ENCODE peak calls at places on chromosomes 13 and 19, in five cellular contexts. One of them, this sample, is unnamed.

GRCh38 chr19:51019544-51019925 is at the start of gene KLK10:
- DNase-seq in uterus: no peak
- DNase-seq in smooth muscle cell of the brain vasculature: no peak
- DNase-seq in ascending aorta: no peak
- DNase-seq in NCI-H1417: no peak
- DNase-seq in this sample: no peak

GRCh38 chr19:35107541-35107939 is 8.1 kb upstream of the FXYD3 start:
- DNase-seq in uterus: no peak
- DNase-seq in smooth muscle cell of the brain vasculature: no peak
- DNase-seq in ascending aorta: no peak
- DNase-seq in NCI-H1417: no peak
- DNase-seq in this sample: no peak

GRCh38 chr13:110616103-110617101 is 1.1 kb downstream of the NAXD start:
- DNase-seq in uterus: no peak
- DNase-seq in smooth muscle cell of the brain vasculature: no peak
- DNase-seq in ascending aorta: peak
- DNase-seq in NCI-H1417: no peak
- DNase-seq in this sample: peak

GRCh38 chr13:101018720-101019119 is 344.1 kb upstream of the TMTC4 start:
- DNase-seq in uterus: no peak
- DNase-seq in smooth muscle cell of the brain vasculature: no peak
- DNase-seq in ascending aorta: no peak
- DNase-seq in NCI-H1417: peak
- DNase-seq in this sample: no peak

GRCh38 chr13:100069278-100069677 is 19.6 kb upstream of the PCCA start:
- DNase-seq in uterus: no peak
- DNase-seq in smooth muscle cell of the brain vasculature: no peak
- DNase-seq in ascending aorta: no peak
- DNase-seq in NCI-H1417: no peak
- DNase-seq in this sample: no peak

GRCh38 chr19:38642176-38642575 is 5.3 kb upstream of the ACTN4 start:
- DNase-seq in uterus: no peak
- DNase-seq in smooth muscle cell of the brain vasculature: no peak
- DNase-seq in ascending aorta: no peak
- DNase-seq in NCI-H1417: no peak
- DNase-seq in this sample: no peak

GRCh38 chr13:23433171-23434153 is at the start of gene SACS:
- DNase-seq in uterus: no peak
- DNase-seq in smooth muscle cell of the brain vasculature: no peak
- DNase-seq in ascending aorta: no peak
- DNase-seq in NCI-H1417: peak
- DNase-seq in this sample: peak

GRCh38 chr19:53828531-53828930 is 4.4 kb upstream of the NLRP12 start:
- DNase-seq in uterus: no peak
- DNase-seq in smooth muscle cell of the brain vasculature: no peak
- DNase-seq in ascending aorta: no peak
- DNase-seq in NCI-H1417: no peak
- DNase-seq in this sample: no peak

GRCh38 chr19:10138879-10139795 is 19.4 kb upstream of the EIF3G start:
- DNase-seq in uterus: no peak
- DNase-seq in smooth muscle cell of the brain vasculature: no peak
- DNase-seq in ascending aorta: no peak
- DNase-seq in NCI-H1417: no peak
- DNase-seq in this sample: no peak

GRCh38 chr19:14091885-14092462 is 1.4 kb upstream of the SAMD1 start:
- DNase-seq in uterus: no peak
- DNase-seq in smooth muscle cell of the brain vasculature: no peak
- DNase-seq in ascending aorta: no peak
- DNase-seq in NCI-H1417: no peak
- DNase-seq in this sample: no peak

GRCh38 chr13:25541434-25542123 is 169.8 kb downstream of the ATP8A2 start:
- DNase-seq in uterus: no peak
- DNase-seq in smooth muscle cell of the brain vasculature: no peak
- DNase-seq in ascending aorta: no peak
- DNase-seq in NCI-H1417: no peak
- DNase-seq in this sample: no peak

GRCh38 chr19:6484251-6484650 is 2.7 kb upstream of the DENND1C start:
- DNase-seq in uterus: no peak
- DNase-seq in smooth muscle cell of the brain vasculature: no peak
- DNase-seq in ascending aorta: no peak
- DNase-seq in NCI-H1417: no peak
- DNase-seq in this sample: no peak

GRCh38 chr13:91609353-91609752 is 210.9 kb downstream of the GPC5 start:
- DNase-seq in uterus: no peak
- DNase-seq in smooth muscle cell of the brain vasculature: no peak
- DNase-seq in ascending aorta: no peak
- DNase-seq in NCI-H1417: no peak
- DNase-seq in this sample: no peak

GRCh38 chr13:106874308-106874707 is 306.4 kb upstream of the ARGLU1 start:
- DNase-seq in uterus: no peak
- DNase-seq in smooth muscle cell of the brain vasculature: no peak
- DNase-seq in ascending aorta: no peak
- DNase-seq in NCI-H1417: no peak
- DNase-seq in this sample: no peak

GRCh38 chr19:47660435-47660832 is 51.5 kb downstream of the BICRA start:
- DNase-seq in uterus: no peak
- DNase-seq in smooth muscle cell of the brain vasculature: no peak
- DNase-seq in ascending aorta: no peak
- DNase-seq in NCI-H1417: no peak
- DNase-seq in this sample: no peak

GRCh38 chr19:18014197-18014596 is 6.2 kb downstream of the ARRDC2 start:
- DNase-seq in uterus: no peak
- DNase-seq in smooth muscle cell of the brain vasculature: no peak
- DNase-seq in ascending aorta: no peak
- DNase-seq in NCI-H1417: no peak
- DNase-seq in this sample: no peak

GRCh38 chr19:15372470-15372869 is 7.1 kb downstream of the AKAP8 start:
- DNase-seq in uterus: no peak
- DNase-seq in smooth muscle cell of the brain vasculature: no peak
- DNase-seq in ascending aorta: no peak
- DNase-seq in NCI-H1417: no peak
- DNase-seq in this sample: no peak

GRCh38 chr13:43136940-43137574 is 113.7 kb downstream of the DNAJC15 start:
- DNase-seq in uterus: no peak
- DNase-seq in smooth muscle cell of the brain vasculature: no peak
- DNase-seq in ascending aorta: no peak
- DNase-seq in NCI-H1417: no peak
- DNase-seq in this sample: no peak

GRCh38 chr13:43305416-43305815 is 282.0 kb downstream of the DNAJC15 start:
- DNase-seq in uterus: no peak
- DNase-seq in smooth muscle cell of the brain vasculature: no peak
- DNase-seq in ascending aorta: no peak
- DNase-seq in NCI-H1417: no peak
- DNase-seq in this sample: no peak

GRCh38 chr19:54451997-54452396 is 3.0 kb downstream of the LENG8 start:
- DNase-seq in uterus: no peak
- DNase-seq in smooth muscle cell of the brain vasculature: no peak
- DNase-seq in ascending aorta: no peak
- DNase-seq in NCI-H1417: no peak
- DNase-seq in this sample: no peak

GRCh38 chr13:59435024-59435423 is 728.7 kb downstream of the DIAPH3 start:
- DNase-seq in uterus: no peak
- DNase-seq in smooth muscle cell of the brain vasculature: no peak
- DNase-seq in ascending aorta: no peak
- DNase-seq in NCI-H1417: no peak
- DNase-seq in this sample: no peak

GRCh38 chr19:35723671-35724070 is 5.9 kb downstream of the KMT2B start:
- DNase-seq in uterus: no peak
- DNase-seq in smooth muscle cell of the brain vasculature: no peak
- DNase-seq in ascending aorta: no peak
- DNase-seq in NCI-H1417: no peak
- DNase-seq in this sample: no peak

GRCh38 chr13:28022848-28023518 is 34.5 kb upstream of the URAD start:
- DNase-seq in uterus: no peak
- DNase-seq in smooth muscle cell of the brain vasculature: no peak
- DNase-seq in ascending aorta: no peak
- DNase-seq in NCI-H1417: no peak
- DNase-seq in this sample: no peak

GRCh38 chr13:50636007-50636704 is 207.3 kb downstream of the DLEU7 start:
- DNase-seq in uterus: peak
- DNase-seq in smooth muscle cell of the brain vasculature: no peak
- DNase-seq in ascending aorta: no peak
- DNase-seq in NCI-H1417: no peak
- DNase-seq in this sample: peak

GRCh38 chr13:40069173-40070044 is 413.9 kb downstream of the COG6 start:
- DNase-seq in uterus: peak
- DNase-seq in smooth muscle cell of the brain vasculature: peak
- DNase-seq in ascending aorta: no peak
- DNase-seq in NCI-H1417: peak
- DNase-seq in this sample: peak

This sample was measured in COR-L47.